ENCODE peak calls at places on chromosomes 4 and X, in ten cellular contexts. I is esophagus squamous epithelium; S is neural crest cell; Y is ascending aorta; Q is heart left ventricle; U is CD8-positive, alpha-beta T cell; V is Caco-2; H is body of pancreas; P is tibial artery; L is BJ. R is an unnamed sample.

GRCh38 chrX:98931194-98931593 is 1478.9 kb downstream of the PCDH19 start:
- DNase-seq in V (no peak), Q (no peak), S (no peak), Y (no peak), U (no peak), L (no peak), I (no peak), P (no peak), H (no peak), R (no peak)

GRCh38 chrX:22999696-23000223 is at the start of gene DDX53:
- DNase-seq in U (no peak), H (no peak), Y (no peak), I (no peak), P (no peak), S (no peak), V (peak; percentile 1), L (no peak), Q (no peak), R (no peak)

GRCh38 chr4:76804060-76804459 is 93.9 kb downstream of the SOWAHB start:
- DNase-seq in Q (no peak), P (no peak), S (no peak), V (no peak), I (no peak), L (no peak), Y (no peak), U (no peak), H (no peak), R (no peak)

GRCh38 chr4:88765729-88766128 is 68.1 kb upstream of the NAP1L5 start:
- DNase-seq in V (no peak), Q (peak; percentile 74), P (peak; percentile 76), Y (no peak), U (no peak), H (peak; percentile 22), S (no peak), I (no peak), L (peak; percentile 45), R (peak; percentile 74)

GRCh38 chr4:67332627-67333026 is 212.7 kb downstream of the CENPC start:
- DNase-seq in H (no peak), Q (no peak), P (no peak), Y (no peak), I (no peak), V (peak; percentile 20), S (peak; percentile 2), U (no peak), L (no peak), R (no peak)

GRCh38 chrX:108736509-108737479 is at the start of gene IRS4:
- DNase-seq in I (no peak), L (no peak), S (peak; percentile 41), U (no peak), Q (peak; percentile 22), H (peak; percentile 30), Y (no peak), V (no peak), P (peak; percentile 64), R (no peak)

GRCh38 chr4:52947691-52948397 is 85.7 kb downstream of the RASL11B start:
- DNase-seq in P (no peak), U (no peak), I (no peak), H (no peak), V (no peak), S (no peak), Y (no peak), L (no peak), Q (no peak), R (no peak)

GRCh38 chr4:38075370-38076152 is 115.4 kb downstream of the PTTG2 start:
- DNase-seq in S (no peak), L (peak; percentile 41), I (no peak), H (no peak), P (no peak), Y (no peak), U (no peak), V (peak; percentile 46), Q (no peak), R (no peak)

GRCh38 chr4:139740531-139741041 is 75.0 kb downstream of the MGST2 start:
- DNase-seq in L (peak; percentile 64), V (no peak), Q (peak; percentile 82), H (peak; percentile 65), S (no peak), P (peak; percentile 88), I (peak; percentile 12), U (peak; percentile 4), Y (no peak), R (peak; percentile 83)

DNA sequence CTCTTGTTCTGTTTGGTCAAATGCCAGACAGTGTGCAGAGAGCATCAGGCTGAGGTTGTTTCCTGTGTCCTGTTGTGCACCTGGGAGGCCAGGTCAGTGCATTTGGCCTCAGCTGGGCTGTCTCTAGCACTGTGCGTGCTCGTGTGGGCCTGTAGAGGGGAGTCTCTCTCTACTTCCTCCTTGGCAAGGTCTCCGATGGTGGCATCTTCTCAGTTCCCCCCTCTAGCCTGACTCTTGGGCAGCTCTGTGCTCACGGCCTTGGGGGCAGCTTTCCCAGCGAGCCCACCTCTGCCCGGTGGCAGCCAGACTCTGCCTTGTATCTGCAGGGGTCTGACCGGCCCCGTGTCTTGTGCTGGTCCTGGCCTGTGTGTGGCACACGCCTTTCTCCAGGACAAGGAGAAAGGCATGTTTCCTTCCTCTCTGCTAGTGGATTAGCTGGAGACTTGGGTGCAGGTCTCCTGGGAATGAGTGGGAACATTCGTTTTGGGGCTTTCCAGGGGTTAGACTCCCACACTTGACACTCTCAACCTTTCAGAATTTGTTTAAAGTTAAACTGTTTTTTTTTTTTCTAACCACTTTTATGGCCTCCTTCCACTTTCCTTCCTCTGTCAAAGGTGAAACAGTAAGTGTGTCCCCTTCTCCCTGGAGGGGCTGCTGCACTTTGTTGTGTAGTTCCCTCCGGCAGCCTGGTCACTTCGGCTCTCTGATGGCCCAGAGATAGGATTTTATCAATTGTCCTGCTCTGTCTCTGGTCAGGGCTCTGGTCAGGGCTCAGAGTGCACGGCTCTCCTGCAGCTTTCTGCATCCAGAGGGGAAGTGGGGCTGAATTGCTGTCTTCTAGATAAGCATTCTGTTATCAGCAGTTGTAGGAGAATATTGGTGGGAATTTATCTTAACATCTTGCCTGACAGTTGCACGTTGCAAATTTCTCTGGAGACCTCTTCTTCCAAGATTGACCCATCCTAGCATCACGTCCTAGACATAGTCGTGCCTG is 62.5 kb downstream of the FAM193A start:
- DNase-seq in Y (no peak), Q (peak; percentile 35), S (no peak), P (no peak), U (no peak), H (no peak), L (no peak), I (no peak), V (no peak), R (no peak)
- TF ChIP-seq CTCF in Y (no peak), Q (no peak), S (no peak), P (peak; percentile 18), U (no peak), H (no peak), L (no peak), I (no peak), V (no peak), R (peak; percentile 14)

DNA sequence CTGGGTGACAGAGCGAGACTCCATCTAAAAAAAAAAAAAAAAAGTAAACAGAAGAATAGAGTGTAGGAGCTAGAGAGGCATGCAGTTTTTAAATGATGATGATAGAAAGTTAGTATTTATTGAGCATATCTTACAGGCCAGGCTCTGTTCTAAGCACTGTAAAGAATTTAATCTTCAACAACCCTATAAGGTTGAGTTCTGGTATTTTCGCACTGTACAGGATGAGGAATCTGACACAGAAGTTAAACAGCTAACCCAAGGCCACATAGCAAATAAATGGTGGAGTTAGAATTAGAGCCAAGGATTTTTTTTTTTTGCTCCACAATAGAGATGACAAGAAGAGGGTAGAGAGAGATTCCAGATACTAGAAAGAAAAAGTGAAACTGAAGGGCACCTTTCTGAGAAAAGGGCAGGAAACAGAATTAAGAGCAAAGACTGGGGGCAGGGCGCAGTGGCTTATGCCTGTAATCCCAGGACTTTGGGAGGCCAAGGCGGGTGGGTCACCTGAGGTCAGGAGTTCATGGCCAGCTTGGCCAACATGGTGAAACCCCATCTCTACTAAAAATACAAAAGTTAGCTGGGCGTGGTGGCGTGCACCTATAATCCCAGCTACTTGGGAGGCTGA is 56.1 kb downstream of the KLHL5 start:
- DNase-seq in L (no peak), S (no peak), V (no peak), U (no peak), Y (no peak), Q (no peak), P (no peak), H (no peak), I (no peak), R (no peak)
- TF ChIP-seq CTCF in L (no peak), S (no peak), V (no peak), U (no peak), Y (no peak), Q (no peak), P (no peak), H (no peak), I (no peak), R (no peak)

GRCh38 chrX:13897571-13897970 is 80.7 kb upstream of the GPM6B start:
- DNase-seq in Y (no peak), V (no peak), P (no peak), I (no peak), H (no peak), Q (no peak), S (no peak), U (no peak), L (no peak), R (no peak)

GRCh38 chrX:13899607-13900006 is 82.7 kb upstream of the GPM6B start:
- DNase-seq in P (no peak), U (no peak), I (no peak), Y (no peak), V (no peak), S (no peak), H (peak; percentile 73), Q (no peak), L (peak; percentile 9), R (peak; percentile 84)

GRCh38 chrX:13898603-13899002 is 81.7 kb upstream of the GPM6B start:
- DNase-seq in V (no peak), U (no peak), S (no peak), Y (no peak), H (no peak), L (no peak), P (no peak), Q (no peak), I (no peak), R (no peak)

GRCh38 chrX:13900351-13900750 is 83.5 kb upstream of the GPM6B start:
- DNase-seq in L (no peak), V (no peak), H (no peak), S (no peak), U (no peak), Y (no peak), I (no peak), P (no peak), Q (no peak), R (no peak)

GRCh38 chrX:13898084-13898483 is 81.2 kb upstream of the GPM6B start:
- DNase-seq in P (peak; percentile 65), H (no peak), L (no peak), U (no peak), Y (no peak), I (no peak), Q (peak; percentile 34), S (no peak), V (peak; percentile 15), R (no peak)
- TF ChIP-seq CTCF in P (peak; percentile 37), H (no peak), L (peak; percentile 21), U (no peak), Y (peak; percentile 32), I (peak; percentile 33), Q (no peak), S (peak; percentile 35), V (no peak), R (peak; percentile 34)

DNA sequence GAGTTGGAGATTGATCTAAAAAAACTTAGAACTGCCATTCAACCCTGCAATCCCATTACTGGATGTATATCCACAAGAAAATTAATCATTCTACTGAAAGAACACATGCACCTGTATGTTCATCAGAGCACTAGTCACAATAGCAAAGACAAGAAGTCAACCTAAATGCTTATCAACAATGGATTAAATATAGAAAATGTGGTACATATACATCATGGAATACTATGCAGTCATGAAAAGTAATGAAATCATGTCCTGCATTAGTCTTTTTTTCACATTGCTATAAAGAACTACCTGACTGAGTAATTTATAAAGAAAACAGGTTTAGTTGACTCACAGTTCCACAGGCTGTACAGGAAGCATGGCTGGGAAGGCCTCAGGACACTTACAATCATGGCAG is 850.5 kb downstream of the TECRL start:
- DNase-seq in S (no peak), Y (no peak), V (no peak), Q (no peak), U (no peak), L (no peak), P (no peak), I (no peak), H (no peak), R (no peak)
- TF ChIP-seq CTCF in S (no peak), Y (no peak), V (no peak), Q (no peak), U (no peak), L (no peak), P (no peak), I (no peak), H (no peak), R (no peak)

R was measured in astrocyte of the cerebellum.